ENCODE peak calls at places on chromosomes 4 and X, in nine cellular contexts. D is effector memory CD8-positive, alpha-beta T cell; C is AG10803; R is activated CD4-positive, alpha-beta memory T cell treated with anti-CD3 and anti-CD28 coated beads, Interleukin-2, amount 10 ng/mL, durations not matched to agents 7 days and 5 days; K is GM04504; H is kidney; W is MM.1S; S is activated CD8-positive, alpha-beta memory T cell treated with anti-CD3 and anti-CD28 coated beads for 4 hours; G is activated T-helper 1 cell treated with Interleukin-2 at 50 U/mL for 16 hours. E is an unnamed sample.

GRCh38 chr4:161841759-161842158 is 322.0 kb downstream of the FSTL5 start:
- DNase-seq in K (no peak), S (no peak), H (no peak), C (no peak), D (no peak), R (no peak), G (no peak), W (no peak), E (no peak)

GRCh38 chr4:105950701-105951100 is 55.4 kb downstream of the NPNT start:
- DNase-seq in D (no peak), S (no peak), G (no peak), C (no peak), W (no peak), R (no peak), K (no peak), H (no peak), E (no peak)

GRCh38 chrX:52988985-52989917 is 30.9 kb upstream of the FAM156A start:
- DNase-seq in K (no peak), C (no peak), H (no peak), W (no peak), R (no peak), G (no peak), S (no peak), D (no peak), E (no peak)

GRCh38 chr4:39528056-39528465 is 822 bp upstream of the UGDH start:
- DNase-seq in H (no peak), K (peak; percentile 71), C (peak; percentile 79), W (peak; percentile 9), D (no peak), G (no peak), R (no peak), S (no peak), E (no peak)

GRCh38 chrX:110012818-110013484 is 10.0 kb downstream of the TMEM164 start:
- DNase-seq in S (no peak), W (no peak), G (no peak), K (no peak), D (no peak), C (no peak), H (no peak), R (no peak), E (no peak)

GRCh38 chr4:95548738-95549245 is at the start of gene UNC5C:
- DNase-seq in S (no peak), C (peak; percentile 3), W (no peak), D (no peak), R (no peak), K (no peak), H (peak; percentile 92), G (no peak), E (peak; percentile 25)

GRCh38 chr4:77232653-77233052 is 75.6 kb downstream of the CCNG2 start:
- DNase-seq in K (no peak), R (no peak), D (no peak), C (no peak), S (no peak), H (no peak), G (no peak), W (no peak), E (no peak)

GRCh38 chr4:41359836-41360213 is 103.1 kb downstream of the UCHL1 start:
- DNase-seq in W (no peak), G (no peak), D (no peak), H (no peak), C (no peak), K (no peak), R (no peak), S (no peak), E (no peak)

GRCh38 chrX:68570598-68570997 is 71.7 kb downstream of the YIPF6 start:
- DNase-seq in K (no peak), D (no peak), C (no peak), R (no peak), H (no peak), S (no peak), G (no peak), W (no peak), E (no peak)

GRCh38 chr4:139595989-139596679 is 40.1 kb upstream of the SETD7 start:
- DNase-seq in K (no peak), H (no peak), S (no peak), D (no peak), W (no peak), G (no peak), R (no peak), C (peak; percentile 67), E (no peak)

GRCh38 chr4:150986085-150986484 is 29.0 kb downstream of the LRBA start:
- DNase-seq in C (no peak), S (no peak), G (no peak), W (no peak), R (no peak), K (no peak), D (no peak), H (no peak), E (peak; percentile 58)

GRCh38 chr4:41944089-41944488 is 8.9 kb downstream of the TMEM33 start:
- DNase-seq in W (no peak), K (no peak), H (no peak), D (no peak), R (no peak), G (no peak), S (no peak), C (no peak), E (no peak)

GRCh38 chr4:129394635-129395034 is 298.7 kb downstream of the C4orf33 start:
- DNase-seq in G (no peak), H (no peak), K (no peak), C (no peak), D (no peak), W (no peak), S (no peak), R (no peak), E (no peak)

GRCh38 chrX:2967998-2968909 is 38.1 kb upstream of the ARSH start:
- DNase-seq in H (no peak), R (no peak), S (no peak), G (no peak), C (peak; percentile 50), K (peak; percentile 24), D (no peak), W (no peak), E (peak; percentile 22)

GRCh38 chr4:8555716-8556115 is 24.5 kb upstream of the GPR78 start:
- DNase-seq in R (no peak), S (no peak), D (no peak), W (no peak), G (no peak), K (no peak), H (peak; percentile 52), C (no peak), E (no peak)

GRCh38 chr4:186021461-186022167 is 47.3 kb upstream of the TLR3 start:
- DNase-seq in R (no peak), W (no peak), H (peak; percentile 71), D (no peak), G (no peak), S (no peak), C (peak; percentile 34), K (no peak), E (no peak)